ENCODE peak calls at places on chromosomes 13 and 19, in six cellular contexts. G is A549, O is stomach, X is tibial nerve, F is H1, Q is ovary. T is an unnamed sample.
A peak's percentile ranks its signal among the peaks of the same experiment; 100 is the strongest.

GRCh38 chr19:35582760-35583159 is 3.2 kb upstream of the PMIS2 start:
- DNase-seq in G (no peak), O (no peak), X (no peak), F (no peak), Q (no peak), T (no peak)

GRCh38 chr13:32079586-32079985 is 48.0 kb downstream of the FRY start:
- DNase-seq in G (no peak), O (no peak), X (no peak), F (no peak), Q (no peak), T (no peak)

GRCh38 chr13:106795847-106796246 is 227.9 kb upstream of the ARGLU1 start:
- DNase-seq in G (no peak), O (no peak), X (no peak), F (no peak), Q (no peak), T (no peak)

GRCh38 chr13:44842158-44842557 is 147.1 kb downstream of the NUFIP1 start:
- DNase-seq in G (no peak), O (no peak), X (no peak), F (no peak), Q (no peak), T (no peak)

GRCh38 chr19:53511357-53511756 is 26.6 kb upstream of the ZNF331 start:
- DNase-seq in G (no peak), O (no peak), X (no peak), F (no peak), Q (no peak), T (no peak)

GRCh38 chr13:20848944-20849343 is 53.6 kb downstream of the XPO4 start:
- DNase-seq in G (no peak), O (no peak), X (no peak), F (no peak), Q (no peak), T (no peak)

GRCh38 chr13:44879452-44880058 is 109.7 kb downstream of the NUFIP1 start:
- DNase-seq in G (peak; percentile 52), O (no peak), X (no peak), F (no peak), Q (no peak), T (no peak)

GRCh38 chr19:19064811-19065745 is 1.3 kb downstream of the SLC25A42 start:
- DNase-seq in G (no peak), O (no peak), X (no peak), F (no peak), Q (no peak), T (no peak)

GRCh38 chr13:45015300-45015699 is 26.0 kb downstream of the GPALPP1 start:
- DNase-seq in G (no peak), O (no peak), X (no peak), F (no peak), Q (no peak), T (no peak)

GRCh38 chr13:103615778-103616177 is 549.6 kb upstream of the SLC10A2 start:
- DNase-seq in G (no peak), O (no peak), X (no peak), F (no peak), Q (no peak), T (no peak)

GRCh38 chr19:44649578-44650145 is 6.0 kb downstream of the PVR start:
- DNase-seq in G (no peak), O (no peak), X (no peak), F (no peak), Q (no peak), T (no peak)

GRCh38 chr13:99812611-99813010 is 159.0 kb downstream of the ZIC5 start:
- DNase-seq in G (peak; percentile 11), O (no peak), X (no peak), F (no peak), Q (no peak), T (no peak)
- TF ChIP-seq EP300 in G (no peak), O (no peak), X (no peak), F (no peak), Q (no peak), T (no peak)

GRCh38 chr19:5341448-5341820 is 822 bp upstream of the PTPRS start:
- DNase-seq in G (no peak), O (no peak), X (no peak), F (no peak), Q (no peak), T (no peak)

GRCh38 chr19:5342573-5343201 is 2.1 kb upstream of the PTPRS start:
- DNase-seq in G (no peak), O (no peak), X (no peak), F (no peak), Q (no peak), T (no peak)

GRCh38 chr19:5345895-5346386 is 5.3 kb upstream of the PTPRS start:
- DNase-seq in G (no peak), O (no peak), X (no peak), F (no peak), Q (no peak), T (no peak)

GRCh38 chr19:5341981-5342380 is 1.4 kb upstream of the PTPRS start:
- DNase-seq in G (no peak), O (no peak), X (no peak), F (no peak), Q (no peak), T (no peak)

GRCh38 chr19:5343848-5344247 is 3.2 kb upstream of the PTPRS start:
- DNase-seq in G (no peak), O (no peak), X (no peak), F (no peak), Q (no peak), T (no peak)
- TF ChIP-seq EP300 in G (no peak), O (no peak), X (no peak), F (no peak), Q (no peak), T (no peak)

DNA sequence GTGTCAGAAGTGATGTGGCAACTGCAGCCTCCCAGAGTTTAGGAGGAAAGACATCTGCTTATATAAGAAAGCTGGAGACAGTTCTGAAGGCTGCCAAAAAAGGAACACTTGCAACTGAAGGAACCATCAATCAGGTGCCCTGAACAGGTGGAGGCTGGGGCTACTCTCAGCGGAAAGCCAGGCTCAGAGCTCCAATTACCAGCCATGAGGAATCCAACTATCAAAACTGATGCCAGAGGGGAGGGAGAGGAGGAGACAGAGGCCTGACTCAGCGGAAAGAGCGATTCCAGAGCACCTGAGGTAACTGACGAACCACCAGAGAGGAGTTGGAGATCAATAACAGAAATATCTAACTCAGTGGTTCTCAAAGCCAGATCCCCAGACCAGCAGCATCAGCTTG is 24.3 kb downstream of the LEUTX start:
- DNase-seq in G (no peak), O (no peak), X (no peak), F (no peak), Q (no peak), T (no peak)
- TF ChIP-seq EP300 in G (no peak), O (no peak), X (no peak), F (no peak), Q (no peak), T (no peak)

GRCh38 chr19:16068696-16069259 is 7.5 kb upstream of the TPM4 start:
- DNase-seq in G (no peak), O (no peak), X (no peak), F (no peak), Q (no peak), T (peak; percentile 49)

GRCh38 chr19:16069813-16070365 is 6.4 kb upstream of the TPM4 start:
- DNase-seq in G (no peak), O (peak; percentile 40), X (no peak), F (no peak), Q (no peak), T (peak; percentile 66)

GRCh38 chr19:16073481-16073880 is 2.8 kb upstream of the TPM4 start:
- DNase-seq in G (no peak), O (no peak), X (no peak), F (peak; percentile 41), Q (no peak), T (peak; percentile 51)

GRCh38 chr19:16071072-16071691 is 5.1 kb upstream of the TPM4 start:
- DNase-seq in G (no peak), O (no peak), X (no peak), F (no peak), Q (no peak), T (no peak)

DNA sequence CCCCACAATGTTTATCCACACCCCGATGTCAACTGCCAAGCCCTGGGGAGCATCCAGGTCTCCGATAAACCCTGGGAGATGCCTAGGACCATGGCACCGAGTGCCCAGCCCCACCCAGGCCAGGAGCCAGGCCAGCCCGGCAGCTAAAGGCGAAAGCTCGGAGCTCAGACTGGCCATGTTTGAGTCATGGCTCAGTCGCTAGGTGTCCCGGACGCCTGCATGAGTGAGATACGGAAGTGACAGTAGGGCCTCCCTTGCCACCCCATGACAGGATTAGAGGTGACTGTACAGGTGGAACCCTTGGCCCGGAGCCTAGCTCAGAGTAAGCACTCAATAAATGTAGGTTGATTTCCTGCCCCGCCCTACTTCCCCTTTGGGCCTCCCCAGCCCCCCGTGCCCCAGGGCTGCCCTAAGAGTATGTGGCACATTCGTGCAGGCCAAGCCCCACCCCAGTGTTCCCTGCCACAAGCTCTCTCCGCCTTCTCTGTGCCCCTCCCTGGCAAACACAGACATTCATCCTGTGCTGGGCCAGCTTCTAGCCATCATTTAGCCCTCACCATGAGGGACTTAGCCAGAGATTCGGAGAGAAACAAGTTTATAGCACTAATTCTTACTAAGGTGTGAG is 5.8 kb upstream of the TPM4 start:
- DNase-seq in G (peak; percentile 84), O (peak; percentile 92), X (no peak), F (no peak), Q (no peak), T (peak; percentile 88)
- TF ChIP-seq EP300 in G (no peak), O (no peak), X (no peak), F (no peak), Q (no peak), T (no peak)

GRCh38 chr13:40194204-40194806 is 472.1 kb downstream of the FOXO1 start:
- DNase-seq in G (no peak), O (no peak), X (no peak), F (no peak), Q (no peak), T (no peak)
- TF ChIP-seq EP300 in G (no peak), O (no peak), X (no peak), F (no peak), Q (no peak), T (no peak)

GRCh38 chr19:51301266-51301665 is 10.2 kb upstream of the IGLON5 start:
- DNase-seq in G (no peak), O (no peak), X (no peak), F (no peak), Q (no peak), T (peak; percentile 67)

DNA sequence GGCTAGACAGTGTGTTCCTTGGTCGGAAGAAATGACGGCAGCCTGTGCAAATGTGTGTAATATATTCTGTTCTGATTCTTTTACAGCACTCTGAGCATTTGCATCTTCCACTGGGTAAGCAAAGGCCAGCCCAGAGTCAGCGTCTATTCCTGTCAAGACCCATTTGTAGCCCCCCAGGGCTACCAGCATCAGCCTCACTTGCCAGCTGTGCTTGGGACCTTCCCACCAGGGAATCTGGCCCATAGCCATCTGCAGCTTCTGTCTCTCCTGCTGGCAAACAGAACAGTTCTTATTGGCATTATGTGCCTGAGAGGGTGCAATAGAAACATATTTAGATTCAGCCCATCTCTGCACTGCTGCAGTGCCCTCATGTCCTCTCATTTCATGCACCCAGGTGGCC is 6.0 kb upstream of the IGLON5 start:
- DNase-seq in G (no peak), O (no peak), X (no peak), F (no peak), Q (no peak), T (peak; percentile 29)
- TF ChIP-seq EP300 in G (no peak), O (no peak), X (no peak), F (no peak), Q (no peak), T (no peak)

T was measured in suprapubic skin.